ENCODE peak calls at places on chromosomes 6 and 20, in five cellular contexts. Z, K, V, X and P are unnamed samples.

GRCh38 chr6:38713812-38714211 is 1.3 kb upstream of the DNAH8 start:
- DNase-seq in V (peak; percentile 16), X (peak; percentile 4), Z (no peak), K (no peak), P (no peak)

GRCh38 chr6:140912686-140913085 is 1220.0 kb upstream of the GJE1 start:
- DNase-seq in Z (no peak), V (no peak), X (no peak), K (no peak), P (no peak)

GRCh38 chr20:5772704-5773103 is 22.5 kb downstream of the SHLD1 start:
- DNase-seq in V (no peak), Z (no peak), K (no peak), X (no peak), P (no peak)

GRCh38 chr6:166056637-166057036 is 111.0 kb downstream of the TBXT start:
- DNase-seq in Z (no peak), K (peak; percentile 37), V (no peak), X (no peak), P (no peak)

GRCh38 chr6:122406187-122406586 is 6.7 kb downstream of the HSF2 start:
- DNase-seq in X (no peak), V (no peak), K (no peak), Z (no peak), P (no peak)

GRCh38 chr6:151916680-151917164 is 109.2 kb downstream of the ESR1 start:
- DNase-seq in X (no peak), K (no peak), Z (peak; percentile 94), V (no peak), P (no peak)

GRCh38 chr6:43246301-43247114 is 3.2 kb downstream of the TTBK1 start:
- DNase-seq in Z (no peak), X (no peak), V (peak; percentile 18), K (peak; percentile 85), P (peak; percentile 83)

GRCh38 chr6:87799651-87800050 is 97.6 kb upstream of the AKIRIN2 start:
- DNase-seq in Z (no peak), K (no peak), V (no peak), X (no peak), P (peak; percentile 80)

GRCh38 chr6:27867051-27867940 is 44.9 kb downstream of the OR2B2 start:
- DNase-seq in K (no peak), X (peak; percentile 42), Z (peak; percentile 78), V (peak; percentile 41), P (peak; percentile 91)